ENCODE peak calls at places on chromosomes 5 and 9, in six cellular contexts. O is fibroblast of villous mesenchyme, C is AG04450, D is fibroblast of lung, W is GM13976, U is H9. B is an unnamed sample.

GRCh38 chr5:93793159-93793781 is 51.9 kb upstream of the POU5F2 start:
- DNase-seq in O (no peak), C (no peak), D (no peak), W (no peak), U (no peak), B (no peak)

GRCh38 chr9:32431940-32432555 is 47.6 kb downstream of the ACO1 start:
- DNase-seq in O (peak), C (no peak), D (peak), W (no peak), U (peak), B (peak)

GRCh38 chr5:172444110-172444510 is 10.2 kb downstream of the SH3PXD2B start:
- DNase-seq in O (peak), C (no peak), D (peak), W (no peak), U (no peak), B (no peak)

GRCh38 chr5:151315998-151316597 is 12.5 kb upstream of the SLC36A3 start:
- DNase-seq in O (peak), C (peak), D (peak), W (peak), U (peak), B (peak)

GRCh38 chr9:79184821-79185220 is 386.9 kb upstream of the TLE4 start:
- DNase-seq in O (no peak), C (no peak), D (no peak), W (no peak), U (no peak), B (no peak)

GRCh38 chr5:64637144-64637543 is 53.2 kb upstream of the SHISAL2B start:
- DNase-seq in O (no peak), C (no peak), D (no peak), W (no peak), U (no peak), B (no peak)

GRCh38 chr9:125296843-125297372 is 35.3 kb downstream of the GAPVD1 start:
- DNase-seq in O (no peak), C (no peak), D (no peak), W (no peak), U (no peak), B (no peak)

GRCh38 chr5:71932131-71932635 is 175.1 kb upstream of the MAP1B start:
- DNase-seq in O (no peak), C (no peak), D (no peak), W (no peak), U (no peak), B (no peak)

GRCh38 chr5:39014544-39014943 is 59.7 kb downstream of the RICTOR start:
- DNase-seq in O (peak), C (peak), D (peak), W (no peak), U (no peak), B (no peak)

GRCh38 chr9:684055-684949 is 157.2 kb upstream of the DMRT1 start:
- DNase-seq in O (peak), C (no peak), D (peak), W (no peak), U (peak), B (no peak)

GRCh38 chr5:87394407-87394806 is 18.3 kb downstream of the CCNH start:
- DNase-seq in O (peak), C (no peak), D (peak), W (no peak), U (no peak), B (no peak)

GRCh38 chr5:41747291-41747690 is 122.9 kb downstream of the OXCT1 start:
- DNase-seq in O (peak), C (no peak), D (peak), W (no peak), U (no peak), B (peak)

GRCh38 chr9:130345009-130345992 is 79.7 kb downstream of the HMCN2 start:
- DNase-seq in O (no peak), C (no peak), D (no peak), W (no peak), U (no peak), B (no peak)

GRCh38 chr5:141742866-141743651 is 61.0 kb upstream of the ARAP3 start:
- DNase-seq in O (peak), C (no peak), D (peak), W (no peak), U (peak), B (peak)

GRCh38 chr5:75274486-75274885 is 37.8 kb upstream of the ANKRD31 start:
- DNase-seq in O (no peak), C (no peak), D (no peak), W (no peak), U (no peak), B (no peak)

GRCh38 chr9:137973829-137974416 is 96.3 kb downstream of the CACNA1B start:
- DNase-seq in O (no peak), C (no peak), D (no peak), W (no peak), U (no peak), B (no peak)

GRCh38 chr5:97838214-97838613 is 655.2 kb upstream of the RIOK2 start:
- DNase-seq in O (peak), C (peak), D (peak), W (peak), U (no peak), B (no peak)

GRCh38 chr5:84384604-84385575 is at the start of gene EDIL3:
- DNase-seq in O (no peak), C (no peak), D (peak), W (no peak), U (peak), B (peak)

GRCh38 chr9:92170848-92171247 is 55.6 kb upstream of the SPTLC1 start:
- DNase-seq in O (no peak), C (no peak), D (no peak), W (no peak), U (no peak), B (no peak)

GRCh38 chr5:163473613-163474243 is 13.3 kb downstream of the HMMR start:
- DNase-seq in O (peak), C (no peak), D (peak), W (no peak), U (no peak), B (no peak)

GRCh38 chr9:107389617-107390071 is 99.9 kb downstream of the KLF4 start:
- DNase-seq in O (peak), C (no peak), D (peak), W (no peak), U (no peak), B (no peak)

GRCh38 chr5:154758501-154758900 is 3.3 kb downstream of the LARP1 start:
- DNase-seq in O (peak), C (no peak), D (peak), W (no peak), U (no peak), B (no peak)

GRCh38 chr5:90932052-90932699 is 373.6 kb downstream of the ADGRV1 start:
- DNase-seq in O (peak), C (peak), D (peak), W (peak), U (peak), B (peak)

GRCh38 chr5:122019936-122020590 is 58.0 kb downstream of the LOX start:
- DNase-seq in O (no peak), C (no peak), D (no peak), W (no peak), U (no peak), B (no peak)

GRCh38 chr9:127886401-127886972 is 9.0 kb upstream of the AK1 start:
- DNase-seq in O (no peak), C (no peak), D (no peak), W (no peak), U (no peak), B (no peak)

GRCh38 chr9:127885508-127886281 is 8.2 kb upstream of the AK1 start:
- DNase-seq in O (no peak), C (no peak), D (no peak), W (no peak), U (no peak), B (no peak)

GRCh38 chr9:127884976-127885490 is 7.6 kb upstream of the AK1 start:
- DNase-seq in O (no peak), C (no peak), D (no peak), W (no peak), U (no peak), B (no peak)

GRCh38 chr9:127890053-127890452 is 9.3 kb downstream of the ST6GALNAC6 start:
- DNase-seq in O (no peak), C (no peak), D (no peak), W (no peak), U (no peak), B (no peak)

GRCh38 chr9:127887792-127888191 is 10.3 kb upstream of the AK1 start:
- DNase-seq in O (no peak), C (no peak), D (no peak), W (no peak), U (no peak), B (peak)
- TF ChIP-seq CTCF in O (peak), C (peak), D (peak), W (no peak), U (peak), B (peak)

DNA sequence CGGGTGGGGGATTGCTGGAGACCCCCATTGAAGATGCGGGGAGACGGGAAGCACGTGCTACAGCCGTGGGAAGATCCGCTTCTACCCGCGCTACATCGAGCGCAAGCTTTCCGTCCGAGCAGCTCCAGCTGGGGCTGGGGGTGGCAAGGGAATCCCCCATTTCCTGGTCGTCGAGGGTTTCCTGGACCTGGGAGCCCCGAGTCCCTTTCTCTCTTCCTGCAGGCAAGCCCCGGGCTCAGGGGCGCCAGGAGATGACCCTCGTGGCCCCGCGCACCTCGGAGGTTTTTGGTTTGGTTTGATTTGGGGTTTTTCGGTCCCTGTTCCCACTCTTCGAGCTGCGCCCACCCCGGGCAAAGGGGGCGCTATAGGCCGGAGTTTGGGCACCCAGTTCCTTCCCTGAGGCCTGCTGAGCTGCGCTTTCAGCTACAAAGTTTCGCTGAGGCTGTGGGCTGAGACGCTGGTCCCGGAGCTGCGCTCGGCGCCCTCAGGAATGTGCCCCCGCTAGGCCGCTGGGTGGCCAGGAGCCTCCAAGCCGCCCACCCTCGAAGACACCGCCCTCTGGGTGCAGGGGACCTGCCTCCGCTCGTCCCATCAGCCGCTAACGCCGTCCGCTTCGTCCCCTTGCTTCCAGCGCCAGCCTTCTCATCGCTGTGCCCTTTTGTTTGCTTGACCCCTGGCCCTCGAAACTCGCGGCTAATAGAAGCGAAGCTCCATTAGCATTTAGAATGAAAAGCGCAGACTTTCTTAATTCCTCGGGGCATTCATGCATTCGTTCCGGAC is 2.9 kb downstream of the NR4A3 start:
- DNase-seq in O (peak), C (no peak), D (peak), W (peak), U (peak), B (peak)
- TF ChIP-seq CTCF in O (peak), C (peak), D (peak), W (peak), U (peak), B (peak)

GRCh38 chr9:114096866-114097612 is 2.1 kb downstream of the KIF12 start:
- DNase-seq in O (no peak), C (no peak), D (no peak), W (no peak), U (no peak), B (no peak)
- TF ChIP-seq CTCF in O (no peak), C (no peak), D (no peak), W (no peak), U (no peak), B (no peak)

GRCh38 chr5:178588769-178589168 is 1.4 kb downstream of the COL23A1 start:
- DNase-seq in O (no peak), C (no peak), D (no peak), W (no peak), U (no peak), B (no peak)

GRCh38 chr5:178589180-178590140 is 733 bp downstream of the COL23A1 start:
- DNase-seq in O (peak), C (no peak), D (peak), W (no peak), U (peak), B (peak)

GRCh38 chr5:178590924-178591423 is 781 bp upstream of the COL23A1 start:
- DNase-seq in O (no peak), C (no peak), D (peak), W (no peak), U (no peak), B (no peak)

GRCh38 chr5:178587793-178588611 is 2.2 kb downstream of the COL23A1 start:
- DNase-seq in O (no peak), C (no peak), D (no peak), W (no peak), U (no peak), B (no peak)

DNA sequence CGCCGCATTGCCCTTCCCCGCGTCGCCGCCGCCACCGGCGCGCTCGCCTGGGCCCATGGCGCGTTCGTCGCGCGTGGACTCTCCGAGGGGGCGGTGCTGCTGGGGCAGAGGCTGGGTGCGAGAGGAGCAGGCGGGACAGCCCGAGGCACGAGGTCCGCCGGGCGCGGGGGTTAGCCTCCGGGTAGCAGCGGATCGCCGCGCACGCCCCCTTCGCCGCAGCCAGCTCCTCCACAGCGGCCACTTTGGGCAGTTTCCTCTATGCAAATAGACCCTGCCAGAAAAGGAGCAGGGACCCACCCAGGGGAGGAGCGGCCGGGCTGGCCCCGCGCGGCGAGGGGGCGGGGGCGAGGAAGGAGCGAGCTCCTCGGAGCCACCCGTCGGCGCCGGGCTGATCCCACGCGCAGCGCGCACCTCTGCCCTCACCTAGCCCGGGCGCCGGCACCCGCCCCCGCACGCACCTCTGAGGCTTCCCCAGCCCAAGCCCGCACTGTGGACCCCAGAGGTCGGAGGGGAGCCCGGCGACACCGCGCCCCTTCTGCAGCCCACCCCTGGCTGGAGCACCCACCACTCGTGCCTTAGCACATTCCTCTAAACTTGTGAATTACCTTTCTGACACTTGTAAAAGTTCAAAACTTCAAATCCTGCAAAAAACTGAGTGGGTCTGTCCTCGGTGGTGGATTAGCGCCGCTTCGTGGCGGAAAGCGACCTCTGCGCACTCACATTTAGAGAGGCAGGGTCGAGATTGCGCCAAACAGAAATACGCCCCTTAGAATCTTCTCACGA is at the start of gene COL23A1:
- DNase-seq in O (peak), C (no peak), D (peak), W (peak), U (peak), B (peak)
- TF ChIP-seq CTCF in O (peak), C (peak), D (peak), W (peak), U (peak), B (peak)

DNA sequence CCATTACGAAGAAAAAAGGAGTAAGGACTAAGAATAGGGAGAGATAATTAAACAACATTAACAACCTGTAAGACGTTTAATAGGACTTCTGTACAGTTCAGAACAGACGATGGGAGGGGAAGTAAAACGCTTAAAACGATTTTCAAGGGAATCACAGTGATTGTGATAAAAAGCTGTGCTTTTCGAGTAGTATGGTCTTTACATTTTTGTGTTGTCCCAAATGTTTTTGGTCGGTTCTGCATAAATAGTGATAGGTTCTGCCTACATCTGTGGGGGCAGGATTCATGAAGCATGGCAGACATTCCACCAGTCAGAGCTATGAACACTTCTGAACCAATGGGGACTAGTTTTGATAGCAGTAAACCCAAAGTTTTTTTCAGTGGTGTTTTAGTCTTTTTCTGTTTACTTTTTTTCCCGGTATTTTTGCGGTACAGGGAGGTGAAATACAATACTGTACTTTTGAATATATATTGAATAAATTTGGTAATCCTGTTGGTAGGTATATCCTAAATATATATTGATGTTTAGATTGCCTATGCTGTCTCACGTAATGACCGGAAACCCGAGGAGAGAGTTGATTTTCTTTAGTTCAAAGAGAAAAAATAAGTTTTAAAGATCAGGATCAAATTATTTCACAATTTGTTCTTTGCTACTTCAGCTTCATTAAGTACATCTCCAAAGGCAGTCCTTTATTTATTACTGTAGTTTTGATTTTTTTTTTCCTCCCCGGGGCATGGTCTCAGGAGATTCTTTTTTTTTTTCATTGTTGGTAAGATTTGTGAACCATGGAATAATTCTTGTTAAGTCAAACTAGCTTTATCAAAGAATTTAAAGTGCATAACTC is 1.3 kb downstream of the ERBIN start:
- DNase-seq in O (peak), C (peak), D (peak), W (peak), U (no peak), B (peak)
- TF ChIP-seq CTCF in O (no peak), C (no peak), D (no peak), W (no peak), U (no peak), B (no peak)

DNA sequence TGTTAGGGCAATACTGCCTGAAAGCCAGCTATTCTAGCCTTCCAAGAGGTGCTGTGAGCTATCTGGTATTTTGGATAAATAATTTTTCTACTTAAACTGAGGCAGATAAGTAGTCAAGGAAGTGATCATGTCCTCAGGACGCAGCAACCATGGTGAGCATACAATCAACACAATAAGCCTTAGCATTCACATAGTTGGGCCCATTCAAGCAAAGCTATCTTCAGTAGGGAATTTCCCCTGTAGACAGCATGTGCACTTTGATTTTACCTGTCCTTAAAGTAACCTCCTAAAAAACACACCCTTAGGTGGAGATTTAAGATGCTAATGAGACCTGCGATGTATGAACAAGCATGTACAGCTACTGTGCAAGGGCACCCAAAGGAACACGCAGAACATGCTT is 76.2 kb upstream of the HCN1 start:
- DNase-seq in O (no peak), C (no peak), D (no peak), W (no peak), U (no peak), B (no peak)
- TF ChIP-seq CTCF in O (no peak), C (no peak), D (no peak), W (no peak), U (no peak), B (no peak)

DNA sequence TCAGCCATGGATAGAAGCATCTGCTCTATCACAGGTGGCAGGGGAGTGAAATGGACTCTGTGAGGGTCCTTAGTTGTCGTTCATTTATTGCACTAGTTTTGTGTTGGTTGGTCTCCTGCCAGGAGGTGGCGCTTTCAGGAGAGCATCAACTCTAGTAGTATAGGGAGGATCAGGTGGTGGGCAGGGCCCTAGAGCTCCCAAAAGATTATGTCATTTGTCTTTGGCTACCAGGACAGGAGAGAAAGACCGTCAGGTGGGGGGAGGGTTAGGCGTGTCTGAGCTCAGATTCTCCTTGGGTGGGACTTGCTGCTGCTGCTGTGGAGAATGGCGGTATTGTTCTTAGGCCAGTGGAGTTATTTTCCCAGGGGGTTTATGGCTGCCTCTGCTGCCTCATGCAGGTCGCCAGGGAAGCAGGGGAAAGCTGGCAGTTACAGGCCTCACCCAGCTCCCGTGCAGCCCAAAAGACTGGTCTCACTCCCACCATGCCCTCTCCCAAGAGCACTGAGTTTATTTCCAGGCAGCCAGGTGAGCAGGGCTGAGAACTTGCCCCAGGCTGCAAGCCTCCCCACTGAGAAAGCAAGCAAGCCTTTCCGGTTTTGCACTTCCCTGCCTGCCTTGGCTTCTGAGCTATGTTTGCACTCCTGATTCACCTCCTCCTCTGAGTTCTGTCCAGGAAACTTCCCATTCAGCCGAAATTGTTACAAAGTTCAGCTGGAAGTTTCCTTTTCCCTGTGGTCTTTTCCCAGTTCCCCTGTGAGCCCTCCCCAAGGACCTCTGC is 317.3 kb downstream of the TAF11L14 start:
- DNase-seq in O (no peak), C (no peak), D (no peak), W (no peak), U (peak), B (peak)
- TF ChIP-seq CTCF in O (no peak), C (no peak), D (no peak), W (no peak), U (peak), B (no peak)

GRCh38 chr5:53603009-53603687 is 42.7 kb downstream of the NDUFS4 start:
- DNase-seq in O (no peak), C (peak), D (peak), W (no peak), U (no peak), B (no peak)
- TF ChIP-seq CTCF in O (no peak), C (no peak), D (no peak), W (no peak), U (no peak), B (no peak)